ENCODE peak calls at places on chromosome 11, in eight cellular contexts. T is AG09309, Q is IMR-90, C is H4, J is SW480, O is small intestine, H is SJSA1, I is psoas muscle. K is an unnamed sample.

GRCh38 chr11:46215208-46215931 is 62.1 kb upstream of the CREB3L1 start:
- DNase-seq in O (no peak), J (no peak), I (no peak), C (no peak), Q (no peak), T (no peak), H (peak), K (no peak)

GRCh38 chr11:72075109-72075508 is 5.2 kb downstream of the NUMA1 start:
- DNase-seq in J (no peak), O (no peak), Q (no peak), C (no peak), H (no peak), I (no peak), T (no peak), K (no peak)

GRCh38 chr11:3046190-3046589 is 11.0 kb downstream of the CARS1 start:
- DNase-seq in O (no peak), T (no peak), H (no peak), Q (no peak), J (no peak), I (peak), C (no peak), K (no peak)

GRCh38 chr11:61448552-61448927 is 18.6 kb downstream of the SDHAF2 start:
- DNase-seq in Q (no peak), T (no peak), H (no peak), J (no peak), I (no peak), C (no peak), O (no peak), K (no peak)

GRCh38 chr11:118338637-118339061 is 3.9 kb downstream of the CD3D start:
- DNase-seq in I (no peak), H (no peak), T (no peak), J (peak), Q (no peak), O (peak), C (peak), K (no peak)

GRCh38 chr11:5486421-5486820 is 2.1 kb upstream of the OR52D1 start:
- DNase-seq in I (no peak), T (no peak), O (no peak), Q (no peak), H (no peak), J (no peak), C (no peak), K (no peak)

GRCh38 chr11:93330446-93330984 is at the start of gene DEUP1:
- DNase-seq in J (peak), H (no peak), T (no peak), I (peak), C (no peak), O (peak), Q (no peak), K (peak)

GRCh38 chr11:6319879-6320410 is 356 bp downstream of the CAVIN3 start:
- DNase-seq in J (peak), Q (peak), I (peak), H (peak), O (peak), C (no peak), T (peak), K (no peak)

GRCh38 chr11:75425422-75425821 is 7.6 kb downstream of the KLHL35 start:
- DNase-seq in Q (no peak), O (no peak), I (peak), H (no peak), C (no peak), J (no peak), T (no peak), K (no peak)

GRCh38 chr11:65894034-65894591 is 3.6 kb downstream of the CCDC85B start:
- DNase-seq in T (no peak), C (no peak), J (no peak), O (no peak), H (peak), I (no peak), Q (no peak), K (no peak)

GRCh38 chr11:64923151-64923661 is 1.3 kb upstream of the PPP2R5B start:
- DNase-seq in J (no peak), H (no peak), I (no peak), C (no peak), T (no peak), Q (no peak), O (no peak), K (no peak)

GRCh38 chr11:71086687-71087258 is 165.6 kb downstream of the SHANK2 start:
- DNase-seq in Q (peak), J (peak), T (no peak), C (peak), I (no peak), H (no peak), O (peak), K (peak)